ENCODE peak calls at places on chromosomes 3 and 15, in four cellular contexts. L is activated T-cell treated with anti-CD3 and anti-CD28 coated beads for 24 hours; P is stimulated activated CD8-positive, alpha-beta memory T cell treated with anti-CD3 and anti-CD28 coated beads, Interleukin-15, amount 100 ng/mL, for 24 hours; J is activated naive CD4-positive, alpha-beta T cell treated with Interleukin-2 at 50 U/mL for 16 hours. M is an unnamed sample.

GRCh38 chr15:38127306-38127731 is 125.3 kb upstream of the SPRED1 start:
- DNase-seq in L (no peak), P (no peak), J (no peak), M (no peak)

GRCh38 chr3:134249935-134250716 is 533 bp downstream of the RYK start:
- DNase-seq in L (peak; percentile 21), P (peak; percentile 20), J (peak; percentile 44), M (no peak)

GRCh38 chr3:114565201-114565600 is 271.4 kb downstream of the TIGIT start:
- DNase-seq in L (no peak), P (no peak), J (no peak), M (no peak)

GRCh38 chr3:54931182-54931581 is 3.3 kb upstream of the LRTM1 start:
- DNase-seq in L (no peak), P (no peak), J (no peak), M (no peak)

GRCh38 chr3:79297242-79297641 is 470.6 kb downstream of the ROBO1 start:
- DNase-seq in L (no peak), P (no peak), J (no peak), M (no peak)

GRCh38 chr3:77913524-77914174 is 873.8 kb downstream of the ROBO2 start:
- DNase-seq in L (no peak), P (no peak), J (no peak), M (no peak)

GRCh38 chr3:129654126-129654525 is 47.6 kb upstream of the PLXND1 start:
- DNase-seq in L (no peak), P (no peak), J (no peak), M (no peak)

GRCh38 chr3:100756441-100756840 is 47.1 kb downstream of the TFG start:
- DNase-seq in L (no peak), P (no peak), J (no peak), M (no peak)

GRCh38 chr3:142656595-142656994 is 60.4 kb downstream of the PLS1 start:
- DNase-seq in L (no peak), P (no peak), J (no peak), M (no peak)

GRCh38 chr3:119673875-119674274 is 3.3 kb downstream of the COX17 start:
- DNase-seq in L (no peak), P (no peak), J (no peak), M (no peak)

GRCh38 chr3:25182794-25183193 is 245.3 kb upstream of the RARB start:
- DNase-seq in L (no peak), P (no peak), J (no peak), M (no peak)

GRCh38 chr3:177679568-177680441 is 482.5 kb upstream of the TBL1XR1 start:
- DNase-seq in L (peak; percentile 5), P (no peak), J (peak; percentile 41), M (no peak)

GRCh38 chr3:123695152-123695551 is 110.3 kb upstream of the HACD2 start:
- DNase-seq in L (no peak), P (no peak), J (no peak), M (no peak)

GRCh38 chr15:72521682-72522081 is 47.6 kb downstream of the ARIH1 start:
- DNase-seq in L (no peak), P (no peak), J (no peak), M (no peak)

GRCh38 chr3:61288446-61288845 is 37.2 kb upstream of the FHIT start:
- DNase-seq in L (no peak), P (no peak), J (no peak), M (no peak)

GRCh38 chr3:8702560-8702959 is 31.0 kb upstream of the CAV3 start:
- DNase-seq in L (no peak), P (no peak), J (no peak), M (no peak)

GRCh38 chr15:99440029-99440428 is 125.8 kb upstream of the MEF2A start:
- DNase-seq in L (no peak), P (no peak), J (no peak), M (no peak)

GRCh38 chr15:91128028-91128427 is 28.0 kb downstream of the SV2B start:
- DNase-seq in L (no peak), P (no peak), J (no peak), M (no peak)

GRCh38 chr15:90592144-90592887 is 62.6 kb downstream of the CRTC3 start:
- DNase-seq in L (no peak), P (no peak), J (no peak), M (no peak)

GRCh38 chr3:101780661-101781060 is 1.6 kb downstream of the NXPE3 start:
- DNase-seq in L (no peak), P (no peak), J (no peak), M (no peak)

GRCh38 chr3:16347548-16347947 is 82.5 kb downstream of the OXNAD1 start:
- DNase-seq in L (no peak), P (no peak), J (no peak), M (no peak)

GRCh38 chr15:33955945-33956344 is 12.4 kb upstream of the CHRM5 start:
- DNase-seq in L (no peak), P (no peak), J (no peak), M (no peak)

GRCh38 chr3:149706905-149707304 is 45.4 kb downstream of the COMMD2 start:
- DNase-seq in L (no peak), P (no peak), J (no peak), M (no peak)

GRCh38 chr3:188316723-188317070 is 162.7 kb downstream of the LPP start:
- DNase-seq in L (no peak), P (no peak), J (no peak), M (no peak)

GRCh38 chr3:65177879-65178484 is 490.2 kb upstream of the ADAMTS9 start:
- DNase-seq in L (no peak), P (no peak), J (no peak), M (no peak)

GRCh38 chr15:80494311-80494710 is 90.1 kb downstream of the ARNT2 start:
- DNase-seq in L (no peak), P (no peak), J (no peak), M (no peak)

GRCh38 chr3:1406250-1406649 is 313.4 kb downstream of the CNTN6 start:
- DNase-seq in L (no peak), P (no peak), J (no peak), M (no peak)

GRCh38 chr15:45551691-45552090 is 29.1 kb upstream of the SLC30A4 start:
- DNase-seq in L (no peak), P (no peak), J (no peak), M (no peak)

GRCh38 chr3:71389911-71390573 is 193.5 kb downstream of the FOXP1 start:
- DNase-seq in L (no peak), P (no peak), J (peak; percentile 25), M (no peak)

GRCh38 chr15:62515696-62516395 is 350.8 kb upstream of the C2CD4B start:
- DNase-seq in L (no peak), P (no peak), J (no peak), M (no peak)

GRCh38 chr3:43998841-43999805 is 242.6 kb upstream of the TOPAZ1 start:
- DNase-seq in L (no peak), P (no peak), J (no peak), M (no peak)

GRCh38 chr3:42988566-42988965 is 9.5 kb downstream of the GASK1A start:
- DNase-seq in L (no peak), P (no peak), J (no peak), M (no peak)

GRCh38 chr3:128143496-128143895 is 9.8 kb upstream of the EEFSEC start:
- DNase-seq in L (no peak), P (no peak), J (no peak), M (no peak)

GRCh38 chr3:160474416-160474838 is 24.8 kb upstream of the TRIM59 start:
- DNase-seq in L (no peak), P (no peak), J (no peak), M (no peak)

GRCh38 chr15:99058421-99058870 is 46.4 kb upstream of the SYNM start:
- DNase-seq in L (no peak), P (no peak), J (no peak), M (no peak)

GRCh38 chr3:8554725-8555621 is 53.4 kb downstream of the LMCD1 start:
- DNase-seq in L (no peak), P (no peak), J (no peak), M (no peak)

M was measured in stimulated activated CD4-positive, alpha-beta T cell treated with anti-CD3 and anti-CD28 coated beads, TNF-alpha, amount 100 ng/mL, for 48 hours.